ENCODE peak calls at places on chromosome 1, in nine cellular contexts. W is HuH-7.5; H is ELF-1; B is tibial nerve; I is heart left ventricle; O is astrocyte of the spinal cord; D is NCI-H345; N is effector CD4-positive, alpha-beta T cell; Q is ovary. M is an unnamed sample.

GRCh38 chr1:229643996-229644748 is 18.1 kb downstream of the URB2 start:
- DNase-seq in W (no peak), H (no peak), B (no peak), I (peak), O (no peak), D (no peak), N (no peak), Q (no peak), M (no peak)

GRCh38 chr1:27666791-27667254 is 5.2 kb downstream of the IFI6 start:
- DNase-seq in W (no peak), H (no peak), B (no peak), I (no peak), O (no peak), D (no peak), N (no peak), Q (no peak), M (no peak)

GRCh38 chr1:225814381-225814780 is 4.5 kb downstream of the EPHX1 start:
- DNase-seq in W (no peak), H (no peak), B (no peak), I (no peak), O (no peak), D (no peak), N (no peak), Q (no peak), M (no peak)

GRCh38 chr1:60133848-60134247 is 60.3 kb upstream of the C1orf87 start:
- DNase-seq in W (no peak), H (no peak), B (no peak), I (no peak), O (peak), D (no peak), N (no peak), Q (no peak), M (no peak)

GRCh38 chr1:36349241-36349671 is 25.8 kb upstream of the EVA1B start:
- DNase-seq in W (no peak), H (no peak), B (no peak), I (no peak), O (peak), D (no peak), N (no peak), Q (no peak), M (no peak)

GRCh38 chr1:61011514-61012263 is 70.7 kb upstream of the NFIA start:
- DNase-seq in W (no peak), H (no peak), B (no peak), I (no peak), O (no peak), D (peak), N (no peak), Q (no peak), M (no peak)

GRCh38 chr1:226436472-226436854 is 28.6 kb upstream of the PARP1 start:
- DNase-seq in W (no peak), H (no peak), B (no peak), I (no peak), O (no peak), D (no peak), N (no peak), Q (no peak), M (no peak)

GRCh38 chr1:57839488-57839887 is 415.6 kb upstream of the DAB1 start:
- DNase-seq in W (no peak), H (no peak), B (no peak), I (no peak), O (no peak), D (peak), N (no peak), Q (no peak), M (no peak)

GRCh38 chr1:234866007-234866866 is 256.3 kb upstream of the IRF2BP2 start:
- DNase-seq in W (no peak), H (no peak), B (peak), I (no peak), O (peak), D (no peak), N (no peak), Q (no peak), M (no peak)

GRCh38 chr1:15060104-15060503 is 93.4 kb upstream of the TMEM51 start:
- DNase-seq in W (no peak), H (no peak), B (no peak), I (no peak), O (no peak), D (no peak), N (no peak), Q (no peak), M (no peak)

M was measured in T-helper 22 cell.